ENCODE peak calls at places on chromosomes 7 and 10, in five cellular contexts. V, B, Z, X and A are unnamed samples.

GRCh38 chr7:140539466-140539865 is 60.2 kb upstream of the MKRN1 start:
- DNase-seq in V (no peak), Z (no peak), X (no peak), B (no peak), A (no peak)

GRCh38 chr10:102133373-102134195 is 744 bp downstream of the PPRC1 start:
- DNase-seq in X (peak), V (peak), Z (peak), B (no peak), A (peak)

GRCh38 chr7:156544199-156544598 is 96.4 kb upstream of the RNF32 start:
- DNase-seq in Z (no peak), X (no peak), V (no peak), B (no peak), A (no peak)

GRCh38 chr10:120688928-120689327 is 162.2 kb upstream of the WDR11 start:
- DNase-seq in X (no peak), V (no peak), Z (no peak), B (no peak), A (no peak)

GRCh38 chr7:68866136-68866535 is 732.1 kb upstream of the AUTS2 start:
- DNase-seq in V (no peak), B (no peak), Z (no peak), X (no peak), A (no peak)

GRCh38 chr7:108347616-108348015 is 108.6 kb downstream of the NRCAM start:
- DNase-seq in X (peak), B (no peak), V (no peak), Z (no peak), A (peak)

GRCh38 chr10:86647773-86648705 is 6.3 kb upstream of the OPN4 start:
- DNase-seq in Z (peak), X (no peak), V (no peak), B (no peak), A (no peak)

GRCh38 chr7:102104245-102104644 is 182.4 kb upstream of the SH2B2 start:
- DNase-seq in V (peak), B (no peak), Z (no peak), X (no peak), A (no peak)

GRCh38 chr7:72785166-72785955 is 42.6 kb downstream of the TYW1B start:
- DNase-seq in B (no peak), V (no peak), X (no peak), Z (no peak), A (no peak)

GRCh38 chr10:78973901-78974408 is 94.8 kb upstream of the ZMIZ1 start:
- DNase-seq in X (peak), V (peak), Z (no peak), B (no peak), A (peak)

GRCh38 chr7:32347244-32347828 is 142.8 kb downstream of the LSM5 start:
- DNase-seq in Z (peak), X (peak), B (no peak), V (peak), A (peak)

GRCh38 chr7:521221-522070 is 1.8 kb upstream of the PDGFA start:
- DNase-seq in V (peak), B (no peak), X (no peak), Z (peak), A (peak)

GRCh38 chr10:11529276-11529675 is 82.2 kb downstream of the USP6NL start:
- DNase-seq in X (no peak), Z (no peak), V (no peak), B (no peak), A (no peak)

GRCh38 chr7:12923971-12924370 is 236.5 kb downstream of the ARL4A start:
- DNase-seq in Z (no peak), X (no peak), B (no peak), V (no peak), A (no peak)

GRCh38 chr10:101467286-101467770 is 113.4 kb downstream of the BTRC start:
- DNase-seq in B (peak), X (peak), Z (peak), V (peak), A (peak)

GRCh38 chr10:110681023-110681681 is 37.0 kb downstream of the RBM20 start:
- DNase-seq in B (no peak), V (peak), Z (peak), X (peak), A (peak)

GRCh38 chr10:70344144-70344543 is 38.3 kb downstream of the LRRC20 start:
- DNase-seq in X (no peak), Z (no peak), B (no peak), V (no peak), A (no peak)

DNA sequence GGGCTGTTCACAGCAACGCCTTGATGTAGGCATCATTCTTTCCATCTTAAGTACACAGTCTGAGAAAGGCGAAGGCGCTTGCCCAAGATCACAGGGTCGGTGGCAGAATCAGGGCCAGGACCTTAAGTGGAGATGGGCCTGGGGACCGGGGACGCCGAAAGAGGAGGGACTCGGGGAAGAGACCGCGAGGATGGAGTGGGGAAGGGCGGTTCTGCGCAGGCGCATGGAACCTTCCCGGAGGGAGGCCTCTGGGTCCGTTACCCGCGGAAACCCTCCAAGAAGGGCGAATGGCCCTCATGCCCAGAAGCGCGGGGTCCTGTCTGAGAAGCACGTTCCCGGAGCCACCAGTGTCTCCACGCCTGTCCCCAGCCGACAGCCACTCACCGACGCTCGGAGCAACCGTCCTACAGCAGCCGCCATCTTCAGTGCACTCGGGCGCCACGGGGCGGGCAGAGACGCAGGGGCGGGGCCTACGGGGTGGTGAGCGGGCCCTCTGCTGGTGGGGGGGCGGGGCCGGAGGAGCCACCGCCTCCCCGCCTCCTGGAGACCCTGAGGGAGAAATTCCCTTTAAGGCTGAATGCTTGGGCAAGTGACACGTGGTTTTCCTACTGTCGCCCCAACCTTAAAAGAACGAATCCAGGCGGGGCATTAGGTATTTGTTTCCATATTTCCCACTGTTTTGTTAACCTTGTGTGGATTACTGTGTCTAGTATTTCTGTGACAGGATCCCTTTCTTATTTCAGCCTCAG is at the start of gene PRDX3:
- DNase-seq in V (peak), B (peak), X (peak), Z (peak), A (peak)
- TF ChIP-seq EP300 in V (peak), B (no peak), X (no peak), Z (no peak), A (no peak)

DNA sequence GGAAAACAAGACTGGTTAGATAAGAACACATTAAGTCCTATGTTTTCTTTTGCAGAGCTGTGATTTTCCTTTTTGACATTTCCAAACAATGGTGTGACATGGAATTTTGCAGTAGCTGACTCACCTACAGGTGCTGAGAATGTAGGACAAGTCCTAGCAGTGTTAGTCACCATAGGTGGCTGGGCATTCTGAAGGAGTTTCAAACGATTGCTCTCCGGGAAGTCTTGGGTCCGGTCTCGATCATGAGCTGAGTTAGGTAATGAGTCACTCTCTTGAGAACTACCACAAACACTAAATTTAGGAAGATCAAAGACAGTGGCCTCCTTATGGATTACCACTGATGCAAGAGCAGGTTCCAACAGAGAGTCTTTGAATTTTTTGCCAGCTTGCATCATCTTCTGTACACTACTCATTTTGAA is 3.6 kb downstream of the FIGNL1 start:
- DNase-seq in V (no peak), B (peak), X (peak), Z (no peak), A (peak)
- TF ChIP-seq REST in V (no peak), B (no peak), X (no peak), Z (no peak), A (no peak)

DNA sequence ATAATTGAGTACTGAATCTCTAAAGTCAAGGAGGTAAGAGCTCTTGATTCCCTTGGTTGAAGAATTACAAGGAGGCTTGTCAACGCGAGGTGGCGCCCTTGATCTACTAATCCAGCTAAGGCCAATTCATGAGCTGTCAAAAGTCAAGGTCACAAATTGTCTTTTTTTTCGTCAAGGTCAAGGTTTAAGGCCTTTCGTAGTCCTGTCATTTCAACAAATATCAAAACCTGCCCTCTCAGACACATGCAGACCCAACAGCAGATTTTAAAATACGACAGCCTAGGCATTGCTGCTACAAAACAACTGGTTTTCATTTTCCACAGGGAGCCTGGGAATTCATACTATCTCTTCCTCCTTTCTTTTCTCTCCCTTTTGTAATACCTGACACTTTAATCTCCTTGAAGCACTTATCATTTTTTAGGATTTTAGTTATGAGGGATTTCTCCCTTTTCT is 3.6 kb downstream of the HOXA13 start:
- DNase-seq in V (peak), B (peak), Z (peak), X (peak), A (peak)
- H3K4me2 ChIP-seq in V (no peak), B (no peak), Z (no peak), X (no peak), A (peak)

GRCh38 chr7:147332988-147333387 is 1216.4 kb downstream of the CNTNAP2 start:
- DNase-seq in X (no peak), B (no peak), V (no peak), Z (no peak), A (no peak)
- TF ChIP-seq EP300 in X (no peak), B (no peak), V (no peak), Z (no peak), A (no peak)

DNA sequence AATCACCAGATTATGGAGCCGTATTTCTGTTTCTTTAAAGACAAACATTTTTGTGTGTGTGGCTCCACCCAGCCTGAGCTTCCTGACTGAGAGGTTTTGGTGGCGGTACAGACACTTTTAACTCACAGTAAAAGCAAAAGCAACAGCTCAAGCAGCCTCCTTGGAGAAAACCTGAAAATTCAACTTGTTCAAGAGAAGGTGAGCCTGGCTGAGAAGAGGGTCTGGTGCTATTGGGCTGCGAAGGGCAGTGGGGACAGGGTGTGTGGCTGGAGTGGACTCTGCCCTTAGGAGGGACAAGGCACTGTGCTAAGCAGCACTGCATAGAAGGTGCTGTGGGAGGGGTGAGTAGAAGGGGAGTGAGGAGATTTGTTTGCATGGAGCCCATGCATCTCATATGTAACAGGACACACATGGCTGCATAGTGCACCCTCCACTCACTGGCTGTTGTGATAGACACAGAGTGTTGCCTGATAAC is at the start of gene GIMAP7:
- DNase-seq in X (no peak), Z (no peak), B (peak), V (no peak), A (no peak)
- TF ChIP-seq REST in X (no peak), Z (no peak), B (no peak), V (no peak), A (no peak)

DNA sequence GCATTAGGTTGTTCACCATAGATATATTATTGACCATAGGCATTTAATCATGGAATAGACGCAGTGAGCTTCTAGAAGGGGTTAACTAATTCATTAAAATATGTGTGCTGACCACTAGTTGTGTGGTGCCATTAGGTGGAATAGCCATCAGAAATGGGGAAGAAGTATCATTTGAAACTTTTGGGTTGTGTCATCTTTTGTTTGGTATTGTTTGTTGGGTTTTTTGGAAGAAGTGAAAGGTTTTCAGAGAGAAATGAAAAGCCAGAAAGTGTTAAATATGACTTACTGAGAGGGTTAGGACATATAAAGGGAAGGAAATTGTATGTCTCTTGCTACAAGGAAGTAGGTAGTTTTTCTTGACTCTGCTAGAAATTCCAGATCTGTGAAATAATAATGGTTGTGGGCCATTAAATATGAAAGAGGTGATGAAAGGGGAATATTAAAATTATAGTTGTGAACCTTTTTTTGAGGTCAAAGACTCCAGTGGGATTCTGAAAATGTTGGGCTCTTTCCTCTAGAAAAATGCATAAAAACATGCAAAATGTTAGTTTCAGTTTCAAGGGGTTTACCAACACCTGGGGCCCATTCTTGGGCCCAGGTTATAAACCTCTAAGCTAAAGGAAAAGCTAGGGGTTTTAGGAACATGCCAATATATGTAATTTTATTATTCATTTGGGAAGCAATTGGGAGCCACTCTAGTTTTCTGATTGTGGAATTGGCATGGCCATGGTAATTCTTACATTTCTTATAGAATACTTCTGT is 348.5 kb downstream of the BBS9 start:
- DNase-seq in X (no peak), Z (no peak), B (no peak), V (no peak), A (no peak)
- H3K4me2 ChIP-seq in X (no peak), Z (no peak), B (no peak), V (no peak), A (no peak)

GRCh38 chr10:116756277-116756676 is 13.9 kb upstream of the HSPA12A start:
- DNase-seq in X (no peak), V (no peak), B (no peak), Z (no peak), A (no peak)
- TF ChIP-seq EP300 in X (no peak), V (no peak), B (no peak), Z (no peak), A (no peak)